ENCODE peak calls at places on chromosomes 13 and 19, in eight cellular contexts. X, C, Z, U, I, D, O and J are unnamed samples.

GRCh38 chr19:46022431-46023310 is at the start of gene PGLYRP1:
- DNase-seq in Z (no peak), D (no peak), C (no peak), U (no peak), O (no peak), X (no peak), I (no peak), J (no peak)

GRCh38 chr19:41420101-41420880 is 6.9 kb downstream of the B3GNT8 start:
- DNase-seq in C (no peak), X (no peak), U (no peak), D (no peak), I (peak; percentile 60), O (peak; percentile 39), Z (no peak), J (peak; percentile 20)

GRCh38 chr13:43261018-43261417 is 237.6 kb downstream of the DNAJC15 start:
- DNase-seq in D (no peak), X (no peak), I (no peak), C (no peak), O (no peak), Z (no peak), U (no peak), J (no peak)

GRCh38 chr13:113414335-113414734 is 39.0 kb downstream of the ADPRHL1 start:
- DNase-seq in D (no peak), X (no peak), U (no peak), Z (no peak), C (no peak), O (no peak), I (no peak), J (no peak)

GRCh38 chr13:73740681-73741080 is 393.5 kb downstream of the KLF12 start:
- DNase-seq in O (no peak), U (no peak), X (no peak), I (no peak), Z (no peak), D (no peak), C (no peak), J (peak; percentile 39)

GRCh38 chr13:74210693-74211393 is 76.6 kb upstream of the KLF12 start:
- DNase-seq in X (peak; percentile 30), D (peak; percentile 68), U (no peak), C (no peak), O (no peak), Z (peak; percentile 67), I (peak; percentile 65), J (no peak)

GRCh38 chr19:5036733-5037681 is 68.1 kb downstream of the KDM4B start:
- DNase-seq in I (no peak), X (no peak), O (no peak), Z (no peak), D (no peak), U (no peak), C (peak; percentile 52), J (peak; percentile 67)

GRCh38 chr13:97844151-97844550 is 109.3 kb upstream of the IPO5 start:
- DNase-seq in D (no peak), O (no peak), X (no peak), I (no peak), C (no peak), U (no peak), Z (no peak), J (no peak)

GRCh38 chr19:33401683-33402420 is 28.3 kb downstream of the CEBPG start:
- DNase-seq in X (no peak), I (peak; percentile 19), U (no peak), Z (no peak), O (no peak), D (no peak), C (no peak), J (no peak)

GRCh38 chr13:99320693-99321481 is 13.7 kb upstream of the GPR183 start:
- DNase-seq in Z (no peak), X (no peak), C (no peak), I (no peak), D (no peak), U (no peak), O (peak; percentile 62), J (no peak)
- H3K27ac ChIP-seq in Z (peak overlapping the region; percentile 0), X (peak overlapping the region; percentile 54), C (peak overlapping the region; percentile 45), I (peak overlapping the region; percentile 60), D (peak overlapping the region; percentile 63), U (peak overlapping the region; percentile 75), O (peak overlapping the region; percentile 60), J (peak overlapping the region; percentile 35)

DNA sequence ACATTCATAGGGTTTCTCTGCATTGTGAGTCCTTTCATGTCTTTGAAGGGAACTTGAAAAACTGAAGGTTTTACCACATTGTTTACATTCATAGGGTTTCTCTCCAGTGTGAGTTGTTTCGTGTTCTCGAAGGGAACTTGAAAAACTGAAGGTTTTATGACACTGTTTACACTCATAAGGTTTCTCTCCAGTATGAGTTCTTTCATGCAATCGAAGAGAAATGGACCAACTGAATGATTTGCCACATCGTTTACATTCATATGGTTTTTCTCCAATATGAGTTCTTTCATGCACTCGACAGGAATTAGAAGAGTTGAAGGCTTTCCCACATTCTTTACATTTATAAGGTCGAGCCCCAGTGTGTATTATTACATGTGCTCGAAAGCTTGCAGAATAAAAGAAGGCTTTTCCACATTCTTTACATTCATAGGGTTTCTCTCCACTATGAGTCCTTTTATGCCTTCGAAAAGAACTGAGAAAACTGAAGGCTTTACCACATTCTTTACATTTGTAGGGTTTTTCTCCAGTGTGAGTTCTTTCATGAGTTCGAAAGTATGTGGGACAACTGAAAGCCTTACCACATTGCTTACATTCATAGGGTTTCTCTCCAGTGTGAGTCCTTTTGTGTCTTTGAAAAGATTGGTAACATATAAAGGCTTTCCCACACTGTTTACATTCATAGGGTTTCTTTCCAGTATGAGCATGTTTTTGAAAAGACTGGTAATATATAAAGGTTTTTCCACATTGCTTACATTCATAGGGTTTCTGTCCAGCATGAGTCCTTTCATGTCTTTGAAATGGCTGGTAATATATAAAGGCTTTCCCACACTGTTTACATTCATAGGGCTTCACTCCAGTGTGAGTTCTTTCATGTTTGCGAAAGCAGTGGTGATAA is 20.7 kb downstream of the ZNF14 start:
- DNase-seq in I (no peak), Z (no peak), C (no peak), U (no peak), D (no peak), X (no peak), O (peak; percentile 40), J (no peak)
- H3K4me3 ChIP-seq in I (no peak overlapping the region), Z (no peak overlapping the region), C (no peak overlapping the region), U (no peak overlapping the region), D (no peak overlapping the region), X (peak overlapping the region; percentile 1), O (no peak overlapping the region), J (no peak overlapping the region)

GRCh38 chr19:30069535-30070197 is 127.6 kb downstream of the URI1 start:
- DNase-seq in O (no peak), I (no peak), U (no peak), X (no peak), D (peak; percentile 14), Z (no peak), C (no peak), J (no peak)

GRCh38 chr19:30073152-30074000 is 131.3 kb downstream of the URI1 start:
- DNase-seq in Z (no peak), U (no peak), X (no peak), D (no peak), C (no peak), O (no peak), I (no peak), J (peak; percentile 18)

GRCh38 chr19:30071871-30072270 is 129.8 kb downstream of the URI1 start:
- DNase-seq in U (no peak), O (no peak), X (no peak), I (no peak), Z (no peak), D (no peak), C (no peak), J (peak; percentile 18)

GRCh38 chr19:30070198-30070969 is 128.3 kb downstream of the URI1 start:
- DNase-seq in X (no peak), Z (no peak), O (no peak), C (no peak), U (no peak), I (no peak), D (peak; percentile 4), J (no peak)

DNA sequence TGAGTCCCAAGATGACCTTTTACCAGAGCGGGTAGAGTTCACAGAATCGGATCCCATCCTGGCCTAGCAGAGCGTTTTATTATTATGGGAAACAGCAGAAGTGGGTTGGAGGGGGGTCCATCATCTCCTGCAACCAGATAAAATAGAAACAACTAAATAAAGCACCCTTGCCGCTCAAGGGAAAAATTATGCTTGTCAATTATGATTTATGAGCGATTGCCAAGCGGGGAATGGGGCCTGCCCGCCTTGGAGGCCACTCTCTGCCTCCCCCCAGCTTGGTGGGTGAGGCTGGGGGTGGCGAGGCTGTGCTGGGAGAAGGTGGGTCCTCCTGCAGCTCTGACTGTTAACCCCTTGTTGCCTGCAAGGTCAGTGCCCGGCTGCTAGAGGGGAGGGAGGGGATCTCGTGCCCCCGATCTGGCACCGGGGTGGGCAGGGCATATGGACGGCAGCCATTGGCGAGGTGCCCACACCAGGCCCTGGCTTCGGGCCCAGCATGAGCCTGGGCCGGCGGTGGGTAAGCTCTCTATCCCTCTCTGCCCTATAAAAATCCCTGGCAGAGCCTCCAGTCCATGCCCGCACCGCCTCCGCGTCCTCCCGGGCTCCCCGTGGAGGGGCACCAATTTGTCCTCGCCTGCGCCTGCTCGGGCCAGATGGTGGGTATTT is 129.1 kb downstream of the URI1 start:
- DNase-seq in C (peak; percentile 55), I (no peak), X (no peak), U (no peak), Z (no peak), D (no peak), O (no peak), J (no peak)
- H3K27me3 ChIP-seq in C (peaks cover 12% of the 10 kb centered on the region), I (no peaks in the 10 kb centered on the region), X (no peaks in the 10 kb centered on the region), U (no peaks in the 10 kb centered on the region), Z (no peaks in the 10 kb centered on the region), D (no peaks in the 10 kb centered on the region), O (no peaks in the 10 kb centered on the region), J (no peaks in the 10 kb centered on the region)

DNA sequence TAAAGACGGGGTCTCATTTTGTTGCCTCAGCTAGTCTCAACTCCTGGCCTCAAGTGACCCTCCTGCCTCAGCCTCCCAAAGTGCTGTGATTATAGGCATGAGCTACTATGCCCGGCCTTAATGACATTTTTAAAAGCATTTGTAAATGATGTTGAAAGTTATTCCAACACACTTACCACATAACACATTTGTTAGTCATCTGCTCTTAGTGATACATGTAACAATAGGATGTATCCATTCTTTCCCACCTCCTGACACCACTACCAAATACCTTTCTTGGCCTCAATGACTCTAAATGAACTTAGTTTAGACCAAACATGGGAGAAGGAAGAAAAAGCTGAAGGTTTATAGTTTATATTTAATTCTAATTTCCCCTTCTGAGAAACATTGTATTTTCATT is 59.8 kb upstream of the MEDAG start:
- DNase-seq in D (no peak), Z (no peak), U (no peak), O (no peak), C (no peak), X (no peak), I (no peak), J (no peak)
- H3K27ac ChIP-seq in D (no peak overlapping the region), Z (no peak overlapping the region), U (no peak overlapping the region), O (no peak overlapping the region), C (no peak overlapping the region), X (peak overlapping the region; percentile 1), I (no peak overlapping the region), J (no peak overlapping the region)

GRCh38 chr19:20250627-20251026 is 83.6 kb downstream of the ZNF486 start:
- DNase-seq in D (no peak), C (no peak), X (no peak), Z (no peak), U (no peak), O (no peak), I (no peak), J (no peak)
- H3K4me3 ChIP-seq in D (no peak overlapping the region), C (no peak overlapping the region), X (no peak overlapping the region), Z (no peak overlapping the region), U (no peak overlapping the region), O (no peak overlapping the region), I (no peak overlapping the region), J (no peak overlapping the region)